ENCODE peak calls at places on chromosome 12, in nine cellular contexts. One of them, this sample, is unnamed.

GRCh38 chr12:27673285-27673684 is 23.0 kb upstream of the REP15 start:
- DNase-seq in heart left ventricle: no peak
- DNase-seq in A549: no peak
- DNase-seq in IMR-90: no peak
- DNase-seq in stomach: no peak
- DNase-seq in transverse colon: no peak
- DNase-seq in body of pancreas: no peak
- DNase-seq in lower leg skin: no peak
- DNase-seq in breast epithelium: no peak
- DNase-seq in this sample: no peak

GRCh38 chr12:124233846-124234620 is 60.9 kb upstream of the RFLNA start:
- DNase-seq in heart left ventricle: no peak
- DNase-seq in A549: no peak
- DNase-seq in IMR-90: no peak
- DNase-seq in stomach: no peak
- DNase-seq in transverse colon: no peak
- DNase-seq in body of pancreas: no peak
- DNase-seq in lower leg skin: no peak
- DNase-seq in breast epithelium: no peak
- DNase-seq in this sample: no peak

GRCh38 chr12:6538420-6539275 is 4.3 kb downstream of the GAPDH start:
- DNase-seq in heart left ventricle: no peak
- DNase-seq in A549: peak
- DNase-seq in IMR-90: peak
- DNase-seq in stomach: no peak
- DNase-seq in transverse colon: no peak
- DNase-seq in body of pancreas: no peak
- DNase-seq in lower leg skin: no peak
- DNase-seq in breast epithelium: no peak
- DNase-seq in this sample: no peak

GRCh38 chr12:75960086-75960910 is 71.3 kb downstream of the PHLDA1 start:
- DNase-seq in heart left ventricle: no peak
- DNase-seq in A549: no peak
- DNase-seq in IMR-90: peak
- DNase-seq in stomach: peak
- DNase-seq in transverse colon: peak
- DNase-seq in body of pancreas: peak
- DNase-seq in lower leg skin: no peak
- DNase-seq in breast epithelium: no peak
- DNase-seq in this sample: no peak

GRCh38 chr12:26773313-26774104 is 59.5 kb downstream of the ITPR2 start:
- DNase-seq in heart left ventricle: no peak
- DNase-seq in A549: no peak
- DNase-seq in IMR-90: no peak
- DNase-seq in stomach: no peak
- DNase-seq in transverse colon: no peak
- DNase-seq in body of pancreas: no peak
- DNase-seq in lower leg skin: no peak
- DNase-seq in breast epithelium: no peak
- DNase-seq in this sample: no peak

GRCh38 chr12:130504110-130504835 is 166.6 kb downstream of the PIWIL1 start:
- DNase-seq in heart left ventricle: no peak
- DNase-seq in A549: no peak
- DNase-seq in IMR-90: no peak
- DNase-seq in stomach: no peak
- DNase-seq in transverse colon: no peak
- DNase-seq in body of pancreas: no peak
- DNase-seq in lower leg skin: no peak
- DNase-seq in breast epithelium: no peak
- DNase-seq in this sample: no peak

GRCh38 chr12:59973515-59973914 is 377.7 kb downstream of the SLC16A7 start:
- DNase-seq in heart left ventricle: no peak
- DNase-seq in A549: no peak
- DNase-seq in IMR-90: peak
- DNase-seq in stomach: no peak
- DNase-seq in transverse colon: no peak
- DNase-seq in body of pancreas: no peak
- DNase-seq in lower leg skin: no peak
- DNase-seq in breast epithelium: no peak
- DNase-seq in this sample: no peak

GRCh38 chr12:116484807-116485206 is 74.4 kb upstream of the MAP1LC3B2 start:
- DNase-seq in heart left ventricle: no peak
- DNase-seq in A549: no peak
- DNase-seq in IMR-90: no peak
- DNase-seq in stomach: no peak
- DNase-seq in transverse colon: no peak
- DNase-seq in body of pancreas: no peak
- DNase-seq in lower leg skin: no peak
- DNase-seq in breast epithelium: no peak
- DNase-seq in this sample: no peak

GRCh38 chr12:121222847-121223246 is 12.9 kb downstream of the P2RX4 start:
- DNase-seq in heart left ventricle: no peak
- DNase-seq in A549: no peak
- DNase-seq in IMR-90: no peak
- DNase-seq in stomach: no peak
- DNase-seq in transverse colon: no peak
- DNase-seq in body of pancreas: no peak
- DNase-seq in lower leg skin: no peak
- DNase-seq in breast epithelium: no peak
- DNase-seq in this sample: no peak

GRCh38 chr12:113361574-113362370 is 3.4 kb downstream of the PLBD2 start:
- DNase-seq in heart left ventricle: no peak
- DNase-seq in A549: no peak
- DNase-seq in IMR-90: no peak
- DNase-seq in stomach: no peak
- DNase-seq in transverse colon: no peak
- DNase-seq in body of pancreas: no peak
- DNase-seq in lower leg skin: peak
- DNase-seq in breast epithelium: no peak
- DNase-seq in this sample: no peak

GRCh38 chr12:45464699-45465098 is 248.8 kb downstream of the ANO6 start:
- DNase-seq in heart left ventricle: no peak
- DNase-seq in A549: peak
- DNase-seq in IMR-90: no peak
- DNase-seq in stomach: no peak
- DNase-seq in transverse colon: no peak
- DNase-seq in body of pancreas: peak
- DNase-seq in lower leg skin: no peak
- DNase-seq in breast epithelium: no peak
- DNase-seq in this sample: no peak

GRCh38 chr12:71780207-71780822 is 25.7 kb downstream of the RAB21 start:
- DNase-seq in heart left ventricle: peak
- DNase-seq in A549: peak
- DNase-seq in IMR-90: peak
- DNase-seq in stomach: peak
- DNase-seq in transverse colon: peak
- DNase-seq in body of pancreas: peak
- DNase-seq in lower leg skin: no peak
- DNase-seq in breast epithelium: no peak
- DNase-seq in this sample: no peak

GRCh38 chr12:3252416-3252815 is 175.2 kb downstream of the TSPAN9 start:
- DNase-seq in heart left ventricle: peak
- DNase-seq in A549: no peak
- DNase-seq in IMR-90: peak
- DNase-seq in stomach: peak
- DNase-seq in transverse colon: peak
- DNase-seq in body of pancreas: peak
- DNase-seq in lower leg skin: peak
- DNase-seq in breast epithelium: peak
- DNase-seq in this sample: no peak

GRCh38 chr12:50566066-50566465 is 61.3 kb downstream of the DIP2B start:
- DNase-seq in heart left ventricle: no peak
- DNase-seq in A549: no peak
- DNase-seq in IMR-90: no peak
- DNase-seq in stomach: no peak
- DNase-seq in transverse colon: no peak
- DNase-seq in body of pancreas: peak
- DNase-seq in lower leg skin: no peak
- DNase-seq in breast epithelium: no peak
- DNase-seq in this sample: no peak

GRCh38 chr12:27277846-27278260 is 33.8 kb downstream of the STK38L start:
- DNase-seq in heart left ventricle: no peak
- DNase-seq in A549: peak
- DNase-seq in IMR-90: peak
- DNase-seq in stomach: no peak
- DNase-seq in transverse colon: peak
- DNase-seq in body of pancreas: peak
- DNase-seq in lower leg skin: no peak
- DNase-seq in breast epithelium: no peak
- DNase-seq in this sample: peak

GRCh38 chr12:99453831-99454538 is 193.6 kb upstream of the GARIN6 start:
- DNase-seq in heart left ventricle: no peak
- DNase-seq in A549: no peak
- DNase-seq in IMR-90: no peak
- DNase-seq in stomach: no peak
- DNase-seq in transverse colon: no peak
- DNase-seq in body of pancreas: no peak
- DNase-seq in lower leg skin: no peak
- DNase-seq in breast epithelium: no peak
- DNase-seq in this sample: no peak

GRCh38 chr12:68482660-68483059 is 128.0 kb upstream of the RAP1B start:
- DNase-seq in heart left ventricle: no peak
- DNase-seq in A549: no peak
- DNase-seq in IMR-90: no peak
- DNase-seq in stomach: no peak
- DNase-seq in transverse colon: peak
- DNase-seq in body of pancreas: no peak
- DNase-seq in lower leg skin: no peak
- DNase-seq in breast epithelium: no peak
- DNase-seq in this sample: no peak

GRCh38 chr12:118302053-118302452 is 70.7 kb downstream of the TAOK3 start:
- DNase-seq in heart left ventricle: no peak
- DNase-seq in A549: no peak
- DNase-seq in IMR-90: peak
- DNase-seq in stomach: no peak
- DNase-seq in transverse colon: no peak
- DNase-seq in body of pancreas: no peak
- DNase-seq in lower leg skin: no peak
- DNase-seq in breast epithelium: no peak
- DNase-seq in this sample: peak

GRCh38 chr12:24948816-24949722 is at the start of gene BCAT1:
- DNase-seq in heart left ventricle: peak
- DNase-seq in A549: peak
- DNase-seq in IMR-90: peak
- DNase-seq in stomach: peak
- DNase-seq in transverse colon: peak
- DNase-seq in body of pancreas: peak
- DNase-seq in lower leg skin: peak
- DNase-seq in breast epithelium: peak
- DNase-seq in this sample: peak
- TF ChIP-seq POLR2A in heart left ventricle: no peak
- TF ChIP-seq POLR2A in A549: no peak
- TF ChIP-seq POLR2A in IMR-90: peak
- TF ChIP-seq POLR2A in stomach: no peak
- TF ChIP-seq POLR2A in transverse colon: no peak
- TF ChIP-seq POLR2A in body of pancreas: peak
- TF ChIP-seq POLR2A in lower leg skin: no peak
- TF ChIP-seq POLR2A in breast epithelium: no peak
- TF ChIP-seq POLR2A in this sample: peak

GRCh38 chr12:70467908-70468733 is 102.0 kb downstream of the KCNMB4 start:
- DNase-seq in heart left ventricle: no peak
- DNase-seq in A549: no peak
- DNase-seq in IMR-90: no peak
- DNase-seq in stomach: no peak
- DNase-seq in transverse colon: peak
- DNase-seq in body of pancreas: no peak
- DNase-seq in lower leg skin: no peak
- DNase-seq in breast epithelium: no peak
- DNase-seq in this sample: no peak
- TF ChIP-seq POLR2A in heart left ventricle: no peak
- TF ChIP-seq POLR2A in A549: no peak
- TF ChIP-seq POLR2A in IMR-90: no peak
- TF ChIP-seq POLR2A in stomach: no peak
- TF ChIP-seq POLR2A in transverse colon: no peak
- TF ChIP-seq POLR2A in body of pancreas: no peak
- TF ChIP-seq POLR2A in lower leg skin: no peak
- TF ChIP-seq POLR2A in breast epithelium: no peak
- TF ChIP-seq POLR2A in this sample: no peak

GRCh38 chr12:54970741-54971140 is 13.8 kb downstream of the TESPA1 start:
- DNase-seq in heart left ventricle: no peak
- DNase-seq in A549: no peak
- DNase-seq in IMR-90: no peak
- DNase-seq in stomach: no peak
- DNase-seq in transverse colon: no peak
- DNase-seq in body of pancreas: no peak
- DNase-seq in lower leg skin: no peak
- DNase-seq in breast epithelium: no peak
- DNase-seq in this sample: no peak
- TF ChIP-seq POLR2A in heart left ventricle: no peak
- TF ChIP-seq POLR2A in A549: no peak
- TF ChIP-seq POLR2A in IMR-90: no peak
- TF ChIP-seq POLR2A in stomach: no peak
- TF ChIP-seq POLR2A in transverse colon: no peak
- TF ChIP-seq POLR2A in body of pancreas: no peak
- TF ChIP-seq POLR2A in lower leg skin: no peak
- TF ChIP-seq POLR2A in breast epithelium: no peak
- TF ChIP-seq POLR2A in this sample: no peak

GRCh38 chr12:39386335-39386734 is 56.6 kb downstream of the KIF21A start:
- DNase-seq in heart left ventricle: no peak
- DNase-seq in A549: no peak
- DNase-seq in IMR-90: no peak
- DNase-seq in stomach: no peak
- DNase-seq in transverse colon: no peak
- DNase-seq in body of pancreas: no peak
- DNase-seq in lower leg skin: no peak
- DNase-seq in breast epithelium: no peak
- DNase-seq in this sample: no peak

GRCh38 chr12:39378346-39378745 is 64.6 kb downstream of the KIF21A start:
- DNase-seq in heart left ventricle: no peak
- DNase-seq in A549: no peak
- DNase-seq in IMR-90: no peak
- DNase-seq in stomach: no peak
- DNase-seq in transverse colon: no peak
- DNase-seq in body of pancreas: no peak
- DNase-seq in lower leg skin: no peak
- DNase-seq in breast epithelium: no peak
- DNase-seq in this sample: no peak

GRCh38 chr12:39380090-39380489 is 62.8 kb downstream of the KIF21A start:
- DNase-seq in heart left ventricle: no peak
- DNase-seq in A549: no peak
- DNase-seq in IMR-90: no peak
- DNase-seq in stomach: no peak
- DNase-seq in transverse colon: no peak
- DNase-seq in body of pancreas: no peak
- DNase-seq in lower leg skin: no peak
- DNase-seq in breast epithelium: no peak
- DNase-seq in this sample: no peak

DNA sequence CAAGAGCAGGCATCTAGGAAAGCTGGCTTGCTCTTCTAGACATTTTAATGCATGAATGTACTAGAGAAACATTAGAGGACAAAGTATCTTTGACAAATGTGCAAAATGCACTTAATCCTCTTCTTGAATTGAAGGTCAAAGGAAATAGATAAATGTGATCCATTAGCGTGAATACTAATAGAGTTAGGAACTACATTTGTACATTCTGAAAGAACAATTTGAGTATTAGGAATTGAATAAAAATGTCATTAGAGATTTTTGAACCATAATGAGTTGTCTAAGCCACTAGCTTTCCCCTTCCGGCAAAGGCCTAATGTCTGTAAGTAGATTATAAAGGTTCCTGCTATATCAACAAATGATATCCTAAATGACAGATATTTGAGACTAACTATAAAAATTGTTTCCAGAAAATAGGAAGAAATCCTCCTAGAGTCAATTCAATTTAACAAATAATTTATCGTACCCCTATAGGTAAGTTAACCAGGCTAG is 59.8 kb downstream of the KIF21A start:
- DNase-seq in heart left ventricle: no peak
- DNase-seq in A549: no peak
- DNase-seq in IMR-90: no peak
- DNase-seq in stomach: no peak
- DNase-seq in transverse colon: no peak
- DNase-seq in body of pancreas: no peak
- DNase-seq in lower leg skin: no peak
- DNase-seq in breast epithelium: no peak
- DNase-seq in this sample: no peak
- TF ChIP-seq POLR2A in heart left ventricle: no peak
- TF ChIP-seq POLR2A in A549: no peak
- TF ChIP-seq POLR2A in IMR-90: no peak
- TF ChIP-seq POLR2A in stomach: no peak
- TF ChIP-seq POLR2A in transverse colon: no peak
- TF ChIP-seq POLR2A in body of pancreas: no peak
- TF ChIP-seq POLR2A in lower leg skin: no peak
- TF ChIP-seq POLR2A in breast epithelium: no peak
- TF ChIP-seq POLR2A in this sample: no peak

This sample was measured in H54.